ENCODE peak calls at places on chromosomes 4 and X, in five cellular contexts. H is progenitor cell of endocrine pancreas, X is Kasumi-1, R is fibroblast of the aortic adventitia, I is AG08396. B is an unnamed sample.

GRCh38 chr4:111854494-111855087 is 290.7 kb upstream of the FAM241A start:
- DNase-seq in H (peak), X (peak), R (peak), I (peak), B (peak)

GRCh38 chrX:74138943-74139342 is 165.0 kb upstream of the ZCCHC13 start:
- DNase-seq in H (no peak), X (no peak), R (no peak), I (no peak), B (no peak)

GRCh38 chrX:148624951-148625350 is 124.5 kb downstream of the AFF2 start:
- DNase-seq in H (no peak), X (no peak), R (no peak), I (no peak), B (peak)

GRCh38 chr4:7233006-7233580 is 40.8 kb downstream of the SORCS2 start:
- DNase-seq in H (no peak), X (no peak), R (no peak), I (no peak), B (no peak)

GRCh38 chrX:18098704-18099103 is 122.0 kb downstream of the BEND2 start:
- DNase-seq in H (no peak), X (no peak), R (no peak), I (no peak), B (no peak)

GRCh38 chr4:25725870-25726269 is 70.2 kb downstream of the SLC34A2 start:
- DNase-seq in H (no peak), X (no peak), R (no peak), I (no peak), B (no peak)

GRCh38 chrX:135194684-135195083 is 23.5 kb upstream of the CT55 start:
- DNase-seq in H (no peak), X (no peak), R (no peak), I (no peak), B (no peak)

GRCh38 chr4:108804648-108805273 is 41.9 kb upstream of the ETNPPL start:
- DNase-seq in H (no peak), X (no peak), R (no peak), I (no peak), B (no peak)